ENCODE peak calls at places on chromosomes 2 and 18, in five cellular contexts. One of them, this sample, is unnamed.

GRCh38 chr2:69453475-69454129 is 16.4 kb upstream of the NFU1 start:
- DNase-seq in EL: no peak
- DNase-seq in nucleus accumbens: no peak
- DNase-seq in NCI-H460: no peak
- DNase-seq in KG1: no peak
- DNase-seq in this sample: no peak

GRCh38 chr2:46707909-46708308 is 207.7 kb downstream of the MCFD2 start:
- DNase-seq in KG1: no peak
- DNase-seq in nucleus accumbens: no peak
- DNase-seq in EL: no peak
- DNase-seq in NCI-H460: no peak
- DNase-seq in this sample: no peak

GRCh38 chr2:231680992-231681852 is 27.1 kb upstream of the PTMA start:
- DNase-seq in KG1: no peak
- DNase-seq in EL: peak
- DNase-seq in NCI-H460: peak
- DNase-seq in nucleus accumbens: peak
- DNase-seq in this sample: peak

GRCh38 chr18:43012951-43013350 is 102.5 kb downstream of the RIT2 start:
- DNase-seq in KG1: no peak
- DNase-seq in NCI-H460: no peak
- DNase-seq in nucleus accumbens: no peak
- DNase-seq in EL: no peak
- DNase-seq in this sample: no peak

GRCh38 chr2:109324859-109325258 is 195.9 kb downstream of the SH3RF3 start:
- DNase-seq in KG1: no peak
- DNase-seq in nucleus accumbens: no peak
- DNase-seq in EL: peak
- DNase-seq in NCI-H460: no peak
- DNase-seq in this sample: peak

GRCh38 chr2:19667085-19667484 is 234.7 kb downstream of the TTC32 start:
- DNase-seq in NCI-H460: peak
- DNase-seq in KG1: no peak
- DNase-seq in EL: peak
- DNase-seq in nucleus accumbens: no peak
- DNase-seq in this sample: peak

GRCh38 chr2:136065384-136065783 is 52.6 kb downstream of the CXCR4 start:
- DNase-seq in nucleus accumbens: no peak
- DNase-seq in KG1: no peak
- DNase-seq in EL: no peak
- DNase-seq in NCI-H460: no peak
- DNase-seq in this sample: peak

GRCh38 chr2:240604291-240604938 is 17.9 kb downstream of the CAPN10 start:
- DNase-seq in KG1: no peak
- DNase-seq in nucleus accumbens: peak
- DNase-seq in NCI-H460: peak
- DNase-seq in EL: peak
- DNase-seq in this sample: peak

GRCh38 chr18:51478908-51479307 is 281.4 kb upstream of the MEX3C start:
- DNase-seq in NCI-H460: no peak
- DNase-seq in EL: no peak
- DNase-seq in KG1: no peak
- DNase-seq in nucleus accumbens: no peak
- DNase-seq in this sample: no peak

GRCh38 chr2:232883116-232883721 is 13.2 kb downstream of the SNORC start:
- DNase-seq in KG1: no peak
- DNase-seq in nucleus accumbens: no peak
- DNase-seq in NCI-H460: no peak
- DNase-seq in EL: no peak
- DNase-seq in this sample: no peak

GRCh38 chr2:38394041-38394440 is 17.0 kb upstream of the ATL2 start:
- DNase-seq in EL: peak
- DNase-seq in nucleus accumbens: no peak
- DNase-seq in NCI-H460: no peak
- DNase-seq in KG1: no peak
- DNase-seq in this sample: no peak

GRCh38 chr2:46299365-46300263 is 2.4 kb downstream of the EPAS1 start:
- DNase-seq in nucleus accumbens: peak
- DNase-seq in NCI-H460: peak
- DNase-seq in KG1: no peak
- DNase-seq in EL: peak
- DNase-seq in this sample: peak